ENCODE peak calls at places on chromosomes 6 and 20, in six cellular contexts. U is hepatocyte, Q is bronchial epithelial cell, Y is IMR-90, F is fibroblast of pulmonary artery, O is heart right ventricle. B is an unnamed sample.

GRCh38 chr6:151065027-151065815 is 174.5 kb upstream of the AKAP12 start:
- DNase-seq in Y (no peak), F (no peak), U (no peak), Q (no peak), O (no peak), B (no peak)

GRCh38 chr6:136534268-136534667 is 16.0 kb downstream of the MAP7 start:
- DNase-seq in U (no peak), Q (no peak), F (no peak), O (no peak), Y (no peak), B (no peak)

GRCh38 chr6:156033598-156033997 is 578.0 kb upstream of the NOX3 start:
- DNase-seq in Y (no peak), Q (no peak), F (no peak), O (no peak), U (no peak), B (no peak)

GRCh38 chr6:11241793-11242201 is 9.3 kb upstream of the NEDD9 start:
- DNase-seq in F (peak), Y (no peak), Q (no peak), U (peak), O (peak), B (no peak)

GRCh38 chr6:102520981-102521380 is 1127.5 kb downstream of the GRIK2 start:
- DNase-seq in Q (no peak), Y (no peak), U (no peak), O (no peak), F (no peak), B (no peak)

GRCh38 chr20:25036331-25036936 is 21.5 kb downstream of the ACSS1 start:
- DNase-seq in U (no peak), Y (no peak), O (no peak), Q (no peak), F (no peak), B (no peak)

GRCh38 chr6:41587223-41587879 is 41.2 kb downstream of the FOXP4 start:
- DNase-seq in Q (no peak), F (no peak), Y (no peak), U (no peak), O (no peak), B (no peak)

GRCh38 chr6:28423546-28423945 is 19.7 kb downstream of the ZSCAN23 start:
- DNase-seq in Q (no peak), Y (no peak), F (no peak), O (no peak), U (no peak), B (no peak)

GRCh38 chr6:127518212-127518709 is 874 bp downstream of the MTCL3 start:
- DNase-seq in O (no peak), U (no peak), Q (no peak), F (no peak), Y (no peak), B (no peak)

GRCh38 chr6:36674942-36675341 is 3.6 kb upstream of the CDKN1A start:
- DNase-seq in F (no peak), Y (no peak), U (no peak), O (no peak), Q (no peak), B (peak)

GRCh38 chr6:128124713-128125112 is 223.9 kb upstream of the THEMIS start:
- DNase-seq in U (peak), O (no peak), Y (peak), F (peak), Q (peak), B (peak)

GRCh38 chr6:31725502-31726350 is 2.6 kb downstream of the MPIG6B start:
- DNase-seq in Q (no peak), Y (no peak), U (no peak), O (no peak), F (peak), B (peak)

GRCh38 chr6:3228046-3228671 is 706 bp upstream of the TUBB2B start:
- DNase-seq in Y (no peak), F (no peak), U (peak), O (no peak), Q (no peak), B (no peak)

GRCh38 chr6:113626470-113626869 is 230.7 kb upstream of the MARCKS start:
- DNase-seq in F (no peak), Q (no peak), Y (no peak), U (no peak), O (no peak), B (no peak)

GRCh38 chr6:47741807-47742206 is 40.0 kb upstream of the OPN5 start:
- DNase-seq in Q (peak), F (peak), O (no peak), U (peak), Y (no peak), B (peak)

GRCh38 chr6:84033523-84034451 is at the start of gene MRAP2:
- DNase-seq in O (peak), Y (no peak), Q (no peak), U (peak), F (peak), B (peak)

GRCh38 chr6:133254552-133255228 is 13.5 kb downstream of the EYA4 start:
- DNase-seq in Y (peak), Q (peak), F (peak), U (no peak), O (no peak), B (peak)

GRCh38 chr20:50467618-50468373 is 42.4 kb upstream of the PTPN1 start:
- DNase-seq in U (no peak), O (no peak), F (peak), Y (peak), Q (peak), B (peak)

GRCh38 chr6:70219943-70220613 is 82.8 kb downstream of the COL9A1 start:
- DNase-seq in U (no peak), F (no peak), O (no peak), Y (no peak), Q (no peak), B (no peak)

GRCh38 chr6:157877573-157878011 is 54.5 kb downstream of the SNX9 start:
- DNase-seq in Y (no peak), O (no peak), Q (no peak), F (no peak), U (no peak), B (no peak)

GRCh38 chr6:33882154-33882553 is 78.4 kb upstream of the MLN start:
- DNase-seq in F (peak), O (peak), Q (peak), Y (peak), U (peak), B (peak)

GRCh38 chr6:144110210-144110609 is 14.8 kb upstream of the SF3B5 start:
- DNase-seq in Q (no peak), O (no peak), U (no peak), F (no peak), Y (no peak), B (no peak)

GRCh38 chr6:63346217-63346834 is 26.5 kb upstream of the LGSN start:
- DNase-seq in Q (no peak), U (no peak), F (no peak), Y (no peak), O (no peak), B (no peak)

GRCh38 chr20:6103301-6103700 is 19.5 kb downstream of the FERMT1 start:
- DNase-seq in O (no peak), Q (no peak), F (no peak), U (no peak), Y (no peak), B (no peak)

GRCh38 chr6:141451508-141452353 is 681.0 kb upstream of the GJE1 start:
- DNase-seq in U (no peak), F (peak), O (no peak), Y (peak), Q (peak), B (peak)

GRCh38 chr20:36097751-36098151 is 56.8 kb upstream of the EPB41L1 start:
- DNase-seq in Q (no peak), F (no peak), O (no peak), Y (no peak), U (no peak), B (no peak)

GRCh38 chr20:19746396-19746795 is 11.7 kb upstream of the RIN2 start:
- DNase-seq in Q (no peak), Y (no peak), O (no peak), F (no peak), U (no peak), B (no peak)

GRCh38 chr6:33716890-33717632 is 5.6 kb upstream of the UQCC2 start:
- DNase-seq in Y (no peak), F (no peak), Q (peak), O (no peak), U (no peak), B (peak)

GRCh38 chr6:120935007-120935406 is 399.3 kb downstream of the TBC1D32 start:
- DNase-seq in Q (no peak), U (no peak), F (no peak), O (no peak), Y (no peak), B (no peak)

GRCh38 chr6:22468566-22468965 is 100.8 kb upstream of the HDGFL1 start:
- DNase-seq in O (no peak), U (no peak), F (no peak), Y (peak), Q (no peak), B (no peak)

GRCh38 chr6:68575765-68576439 is 59.2 kb upstream of the ADGRB3 start:
- DNase-seq in Y (no peak), O (no peak), U (peak), Q (no peak), F (peak), B (peak)

GRCh38 chr6:149545258-149545753 is 537 bp downstream of the PPIL4 start:
- DNase-seq in Y (peak), U (peak), F (peak), Q (peak), O (peak), B (peak)
- TF ChIP-seq CTCF in Y (peak), U (peak), F (no peak), Q (peak), O (peak), B (no peak)

DNA sequence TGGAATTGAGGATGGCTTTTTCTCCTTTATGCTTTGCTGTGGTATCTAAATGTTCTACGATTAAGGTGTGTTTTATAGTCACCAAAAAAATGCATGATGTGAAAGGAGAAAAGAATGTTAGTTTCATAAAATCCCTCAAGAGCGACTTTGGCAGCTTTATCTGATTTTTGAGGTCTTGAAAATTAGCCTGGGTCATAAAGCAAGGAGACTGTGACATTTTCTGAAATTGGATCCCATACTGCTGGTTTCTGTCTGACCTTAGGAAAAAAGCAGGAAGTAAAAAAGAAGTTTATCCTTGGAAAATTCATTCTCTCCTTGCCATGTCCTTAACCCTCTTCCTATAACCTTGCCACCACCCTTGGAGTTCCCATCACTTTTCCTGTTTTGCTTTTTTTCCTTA is 525.3 kb downstream of the CD83 start:
- DNase-seq in U (no peak), O (no peak), Q (no peak), Y (no peak), F (no peak), B (no peak)
- H3K4me3 ChIP-seq in U (no peak), O (no peak), Q (no peak), Y (no peak), F (no peak), B (no peak)

DNA sequence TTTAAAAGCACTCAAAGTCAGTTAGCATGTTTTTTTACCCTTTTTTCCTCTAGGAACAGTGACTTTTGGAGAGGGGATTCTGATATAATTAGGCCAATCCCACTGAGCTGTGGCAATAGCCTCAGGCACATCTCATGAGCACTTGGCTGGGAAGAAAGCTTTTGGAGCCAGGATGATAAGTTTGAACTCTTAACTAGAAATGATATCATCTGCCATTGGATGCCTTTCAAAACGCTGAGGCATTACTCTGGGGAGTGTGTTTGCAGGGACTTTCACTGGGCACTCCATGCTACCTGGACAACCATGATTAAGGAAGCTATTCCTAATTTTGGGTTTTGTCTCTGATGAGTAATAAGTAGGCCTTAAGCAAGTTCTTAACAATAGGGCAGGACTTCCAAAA is 3.7 kb downstream of the SCGN start:
- DNase-seq in O (no peak), Q (no peak), U (no peak), F (no peak), Y (no peak), B (no peak)
- TF ChIP-seq CTCF in O (no peak), Q (no peak), U (no peak), F (no peak), Y (no peak), B (no peak)

GRCh38 chr6:5153186-5153585 is 68.0 kb downstream of the PPP1R3G start:
- DNase-seq in F (no peak), Y (no peak), U (no peak), O (no peak), Q (no peak), B (no peak)
- H3K4me3 ChIP-seq in F (no peak), Y (no peak), U (no peak), O (no peak), Q (no peak), B (no peak)

GRCh38 chr20:23152902-23153301 is 66.8 kb upstream of the CD93 start:
- DNase-seq in O (no peak), F (no peak), Y (no peak), U (peak), Q (no peak), B (no peak)
- TF ChIP-seq CTCF in O (no peak), F (no peak), Y (no peak), U (no peak), Q (no peak), B (no peak)

DNA sequence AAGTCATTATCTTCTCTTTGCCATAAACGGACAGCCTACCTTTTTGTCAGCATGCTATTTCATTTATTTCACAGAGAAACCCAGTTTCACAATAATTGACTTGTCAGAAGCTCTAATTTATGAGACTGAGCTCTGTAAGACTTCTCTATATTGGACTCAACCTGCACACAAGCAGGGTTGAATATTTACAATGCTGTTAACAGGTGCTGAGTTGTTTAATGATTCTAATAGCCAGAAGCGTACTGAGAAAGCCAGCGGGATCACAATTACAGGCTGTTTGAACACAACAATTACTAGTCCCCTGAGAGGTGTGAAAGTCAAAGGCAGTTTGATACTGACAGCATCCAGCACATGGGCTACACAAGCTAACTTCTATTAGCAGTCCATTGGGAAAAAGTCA is 128.2 kb upstream of the SIM1 start:
- DNase-seq in Y (no peak), U (peak), O (no peak), Q (no peak), F (no peak), B (no peak)
- H3K4me3 ChIP-seq in Y (no peak), U (no peak), O (no peak), Q (no peak), F (no peak), B (no peak)

DNA sequence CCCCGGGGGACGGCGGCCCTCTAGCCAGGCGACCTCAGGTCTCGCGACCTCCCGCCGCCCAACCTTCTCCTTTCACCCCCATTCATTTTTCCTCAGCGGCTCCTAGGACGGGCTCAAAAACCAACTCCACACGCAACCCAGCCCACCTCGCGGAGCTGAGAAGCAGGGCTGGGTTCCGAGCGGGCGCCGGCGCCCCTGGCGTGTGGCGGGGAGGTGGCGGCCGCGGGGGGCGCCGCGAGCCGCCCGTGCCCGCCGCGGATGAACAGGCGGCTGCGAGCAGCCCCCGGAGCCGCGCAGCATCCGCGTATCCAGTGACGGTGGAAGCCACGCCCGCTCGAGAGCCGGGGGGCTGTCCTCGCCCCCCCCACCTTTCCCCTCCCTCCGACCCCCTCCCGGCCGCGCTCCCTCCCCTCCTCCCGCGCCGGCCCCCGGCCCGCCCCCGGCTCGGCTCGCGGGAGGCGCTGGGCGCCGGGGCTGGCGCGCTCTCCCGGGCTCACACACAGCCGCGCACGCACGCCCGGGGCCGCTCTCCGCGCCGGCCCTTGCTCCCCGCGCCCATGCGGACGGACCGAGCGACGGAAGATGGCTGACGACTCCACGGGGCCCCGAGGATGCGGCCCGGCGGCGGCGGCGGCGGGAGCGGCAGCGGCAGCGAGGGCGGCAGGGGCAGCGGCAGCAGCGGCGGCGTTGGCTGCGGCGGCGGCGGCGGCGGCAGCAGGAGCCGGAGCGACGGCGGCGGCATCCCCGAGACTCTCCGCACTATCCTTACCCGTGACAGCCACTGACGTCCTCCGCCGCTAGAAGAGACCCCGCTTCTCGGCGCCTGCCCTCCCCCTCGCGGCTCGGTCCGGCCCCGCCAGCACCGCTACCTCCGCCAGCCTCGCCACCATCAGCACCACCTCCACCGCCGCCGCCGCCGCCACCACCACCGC is at the start of gene SOBP:
- DNase-seq in O (peak), F (peak), Y (peak), Q (no peak), U (peak), B (peak)
- TF ChIP-seq CTCF in O (peak), F (no peak), Y (no peak), Q (no peak), U (no peak), B (no peak)

B was measured in epithelial cell of esophagus.